ENCODE peak calls at places on chromosomes 12 and 14, in six cellular contexts. One of them, this sample, is unnamed.
A peak's percentile ranks its signal among the peaks of the same experiment; 100 is the strongest.

GRCh38 chr14:105335735-105336476 is 21.4 kb downstream of the PACS2 start:
- DNase-seq in stimulated activated CD4-positive, alpha-beta T cell treated with anti-CD3 and anti-CD28 coated beads, TNF-alpha, amount 100 ng/mL, for 4 hours: no peak
- DNase-seq in fibroblast of the conjunctiva: no peak
- DNase-seq in mesothelial cell of epicardium: no peak
- DNase-seq in EL: no peak
- DNase-seq in WTC11: no peak
- DNase-seq in this sample: no peak

GRCh38 chr12:109900752-109901580 is 892 bp downstream of the TCHP start:
- DNase-seq in mesothelial cell of epicardium: peak; percentile 39
- DNase-seq in fibroblast of the conjunctiva: no peak
- DNase-seq in stimulated activated CD4-positive, alpha-beta T cell treated with anti-CD3 and anti-CD28 coated beads, TNF-alpha, amount 100 ng/mL, for 4 hours: no peak
- DNase-seq in EL: peak; percentile 26
- DNase-seq in WTC11: peak; percentile 34
- DNase-seq in this sample: no peak

GRCh38 chr12:132439333-132439904 is 50.5 kb upstream of the FBRSL1 start:
- DNase-seq in WTC11: no peak
- DNase-seq in EL: no peak
- DNase-seq in stimulated activated CD4-positive, alpha-beta T cell treated with anti-CD3 and anti-CD28 coated beads, TNF-alpha, amount 100 ng/mL, for 4 hours: no peak
- DNase-seq in mesothelial cell of epicardium: no peak
- DNase-seq in fibroblast of the conjunctiva: no peak
- DNase-seq in this sample: no peak

GRCh38 chr14:75127903-75128595 is 1.2 kb upstream of the NEK9 start:
- DNase-seq in WTC11: no peak
- DNase-seq in mesothelial cell of epicardium: no peak
- DNase-seq in stimulated activated CD4-positive, alpha-beta T cell treated with anti-CD3 and anti-CD28 coated beads, TNF-alpha, amount 100 ng/mL, for 4 hours: no peak
- DNase-seq in fibroblast of the conjunctiva: no peak
- DNase-seq in EL: no peak
- DNase-seq in this sample: no peak

GRCh38 chr12:6949063-6949594 is 2.0 kb upstream of the PTPN6 start:
- DNase-seq in WTC11: no peak
- DNase-seq in mesothelial cell of epicardium: no peak
- DNase-seq in stimulated activated CD4-positive, alpha-beta T cell treated with anti-CD3 and anti-CD28 coated beads, TNF-alpha, amount 100 ng/mL, for 4 hours: no peak
- DNase-seq in fibroblast of the conjunctiva: no peak
- DNase-seq in EL: no peak
- DNase-seq in this sample: no peak

GRCh38 chr12:5096241-5096880 is 52.7 kb downstream of the KCNA5 start:
- DNase-seq in fibroblast of the conjunctiva: no peak
- DNase-seq in stimulated activated CD4-positive, alpha-beta T cell treated with anti-CD3 and anti-CD28 coated beads, TNF-alpha, amount 100 ng/mL, for 4 hours: no peak
- DNase-seq in EL: peak; percentile 96
- DNase-seq in mesothelial cell of epicardium: no peak
- DNase-seq in WTC11: no peak
- DNase-seq in this sample: no peak

GRCh38 chr14:91774138-91775096 is 42.5 kb upstream of the CATSPERB start:
- DNase-seq in WTC11: no peak
- DNase-seq in fibroblast of the conjunctiva: no peak
- DNase-seq in stimulated activated CD4-positive, alpha-beta T cell treated with anti-CD3 and anti-CD28 coated beads, TNF-alpha, amount 100 ng/mL, for 4 hours: no peak
- DNase-seq in mesothelial cell of epicardium: no peak
- DNase-seq in EL: no peak
- DNase-seq in this sample: no peak

GRCh38 chr12:89752331-89752730 is 43.7 kb upstream of the ATP2B1 start:
- DNase-seq in mesothelial cell of epicardium: no peak
- DNase-seq in WTC11: no peak
- DNase-seq in fibroblast of the conjunctiva: no peak
- DNase-seq in EL: no peak
- DNase-seq in stimulated activated CD4-positive, alpha-beta T cell treated with anti-CD3 and anti-CD28 coated beads, TNF-alpha, amount 100 ng/mL, for 4 hours: no peak
- DNase-seq in this sample: no peak

GRCh38 chr12:8917751-8918150 is 3.4 kb downstream of the PHC1 start:
- DNase-seq in mesothelial cell of epicardium: no peak
- DNase-seq in fibroblast of the conjunctiva: no peak
- DNase-seq in stimulated activated CD4-positive, alpha-beta T cell treated with anti-CD3 and anti-CD28 coated beads, TNF-alpha, amount 100 ng/mL, for 4 hours: no peak
- DNase-seq in WTC11: no peak
- DNase-seq in EL: no peak
- DNase-seq in this sample: no peak

GRCh38 chr14:22003471-22003870 is 329.9 kb upstream of the OR4E1 start:
- DNase-seq in mesothelial cell of epicardium: no peak
- DNase-seq in fibroblast of the conjunctiva: no peak
- DNase-seq in stimulated activated CD4-positive, alpha-beta T cell treated with anti-CD3 and anti-CD28 coated beads, TNF-alpha, amount 100 ng/mL, for 4 hours: no peak
- DNase-seq in EL: no peak
- DNase-seq in WTC11: no peak
- DNase-seq in this sample: no peak